ENCODE peak calls at places on chromosomes 7 and 10, in five cellular contexts. H is A549, B is K562, K is GM12878, Q is SK-N-SH. I is an unnamed sample.

GRCh38 chr7:139721417-139721816 is 56.4 kb downstream of the HIPK2 start:
- DNase-seq in Q (no peak), B (no peak), H (no peak), K (no peak), I (peak)

GRCh38 chr7:51471199-51472016 is 154.8 kb upstream of the COBL start:
- DNase-seq in Q (peak), B (no peak), K (no peak), H (no peak), I (no peak)

GRCh38 chr10:23319835-23320234 is 24.8 kb downstream of the C10orf67 start:
- DNase-seq in K (no peak), H (no peak), B (no peak), Q (no peak), I (no peak)

GRCh38 chr7:129203050-129203741 is 14.8 kb downstream of the SMO start:
- DNase-seq in Q (no peak), B (no peak), H (no peak), K (no peak), I (no peak)

GRCh38 chr10:48343106-48343505 is 36.6 kb downstream of the MAPK8 start:
- DNase-seq in K (no peak), Q (no peak), B (no peak), H (no peak), I (no peak)

GRCh38 chr10:124740374-124741280 is 3.6 kb downstream of the FAM53B start:
- DNase-seq in K (no peak), Q (no peak), H (no peak), B (no peak), I (peak)

GRCh38 chr10:87659571-87660483 is at the start of gene PAPSS2:
- DNase-seq in Q (peak), H (peak), K (no peak), B (no peak), I (no peak)

GRCh38 chr7:90625562-90625961 is 29.4 kb downstream of the CDK14 start:
- DNase-seq in K (no peak), Q (peak), B (no peak), H (no peak), I (no peak)

GRCh38 chr7:29854257-29854938 is 48.1 kb downstream of the WIPF3 start:
- DNase-seq in K (no peak), Q (no peak), H (no peak), B (peak), I (no peak)

GRCh38 chr10:99005254-99005653 is 230.4 kb downstream of the HPSE2 start:
- DNase-seq in H (no peak), B (no peak), Q (no peak), K (no peak), I (no peak)

GRCh38 chr10:58706836-58707235 is 194.2 kb downstream of the BICC1 start:
- DNase-seq in H (no peak), Q (no peak), K (no peak), B (no peak), I (no peak)

GRCh38 chr10:133071801-133072595 is 15.7 kb upstream of the ADGRA1 start:
- DNase-seq in B (no peak), H (no peak), Q (peak), K (no peak), I (no peak)

GRCh38 chr7:149431486-149432120 is 29.3 kb downstream of the ZNF777 start:
- DNase-seq in B (no peak), H (no peak), Q (no peak), K (no peak), I (no peak)

GRCh38 chr10:63930584-63930983 is 409.4 kb downstream of the REEP3 start:
- DNase-seq in B (no peak), Q (no peak), K (no peak), H (no peak), I (no peak)

GRCh38 chr10:106500585-106501525 is 663.7 kb downstream of the SORCS1 start:
- DNase-seq in B (no peak), K (no peak), H (no peak), Q (no peak), I (no peak)

GRCh38 chr7:1442355-1443124 is 16.7 kb downstream of the MICALL2 start:
- DNase-seq in Q (no peak), B (no peak), H (no peak), K (no peak), I (no peak)

GRCh38 chr10:17512341-17513001 is 58.1 kb upstream of the ST8SIA6 start:
- DNase-seq in K (no peak), B (peak), H (peak), Q (no peak), I (no peak)

GRCh38 chr10:99337261-99337905 is 8.2 kb downstream of the CNNM1 start:
- DNase-seq in H (peak), K (no peak), B (no peak), Q (peak), I (no peak)

GRCh38 chr7:71787513-71787912 is 624.6 kb downstream of the CALN1 start:
- DNase-seq in H (peak), K (no peak), B (peak), Q (no peak), I (no peak)
- TF ChIP-seq CHD2 in H (no peak), K (no peak), B (no peak), Q (no peak), I (no peak)

GRCh38 chr7:22814261-22815208 is 8.1 kb downstream of the TOMM7 start:
- DNase-seq in B (no peak), K (no peak), Q (no peak), H (peak), I (peak)
- TF ChIP-seq SMC3 in B (no peak), K (no peak), Q (no peak), H (no peak), I (no peak)

DNA sequence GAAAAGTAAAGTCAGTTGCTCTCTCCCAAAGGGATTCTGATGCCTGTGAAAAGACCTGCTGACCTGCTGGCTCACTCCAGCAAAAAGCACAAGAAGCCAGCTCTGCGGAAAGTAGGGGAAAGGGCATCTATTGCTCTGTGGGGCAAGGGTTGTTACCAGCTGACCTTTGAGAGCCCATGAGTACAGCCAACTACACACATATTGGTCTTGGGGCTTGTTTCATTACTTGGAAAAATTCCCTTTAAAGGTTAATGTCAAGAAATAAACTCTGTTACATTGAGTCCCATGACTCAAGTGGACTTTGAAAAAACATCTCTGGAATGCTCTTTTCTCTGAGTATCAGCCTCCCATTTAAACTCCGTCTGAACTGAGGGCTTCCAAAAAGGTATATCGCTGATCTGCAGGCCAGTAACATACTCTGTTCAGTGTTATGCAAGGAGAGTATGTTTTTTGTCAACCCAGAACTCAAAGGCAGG is 53.2 kb downstream of the PANK1 start:
- DNase-seq in H (no peak), K (no peak), B (no peak), Q (no peak), I (no peak)
- TF ChIP-seq CHD2 in H (no peak), K (no peak), B (no peak), Q (no peak), I (no peak)

GRCh38 chr7:111650456-111650999 is 88.2 kb upstream of the IMMP2L start:
- DNase-seq in K (no peak), B (no peak), H (peak), Q (peak), I (peak)
- TF ChIP-seq SMC3 in K (no peak), B (no peak), H (no peak), Q (peak), I (no peak)

DNA sequence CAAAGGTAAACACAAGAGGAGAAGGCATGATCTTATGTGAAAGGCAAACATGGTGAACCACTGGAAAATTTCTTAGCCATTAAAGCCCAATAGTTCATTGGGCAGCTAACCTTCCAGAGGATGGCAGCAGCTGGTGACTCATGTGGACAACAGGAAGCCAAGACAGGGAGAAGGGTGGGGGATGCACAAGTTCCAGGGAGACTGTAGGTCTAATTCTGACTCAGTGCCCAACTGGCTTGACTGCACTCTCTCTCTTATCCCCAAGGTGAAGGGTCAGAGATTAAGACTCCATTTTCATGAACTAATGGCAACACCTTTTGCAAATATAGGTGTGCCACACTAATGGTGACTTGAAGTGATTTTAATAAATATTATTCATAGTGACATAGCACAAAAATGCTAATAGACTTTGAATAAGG is 47.9 kb upstream of the SLC35B4 start:
- DNase-seq in B (no peak), K (no peak), Q (no peak), H (peak), I (peak)
- TF ChIP-seq CHD2 in B (no peak), K (no peak), Q (no peak), H (peak), I (no peak)

DNA sequence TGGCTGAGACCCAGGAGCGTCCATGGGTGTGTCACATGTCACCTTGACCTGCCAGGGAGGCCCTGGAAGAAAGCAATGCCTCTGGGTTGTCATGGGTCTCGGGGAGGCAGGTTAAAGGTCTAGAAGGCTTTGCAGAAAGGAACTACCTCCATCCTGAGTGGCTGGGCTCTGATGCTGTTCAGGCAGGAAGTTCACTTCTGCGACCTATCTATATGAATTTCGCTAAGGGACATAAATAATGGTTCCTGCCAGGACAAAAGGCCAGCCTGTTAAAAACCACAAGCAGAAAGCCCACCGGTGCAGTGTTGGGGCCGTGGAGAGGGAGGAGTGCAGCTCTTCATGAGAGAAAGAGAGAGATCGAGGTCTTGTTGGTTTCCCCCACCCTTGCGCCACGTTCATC is 182.9 kb downstream of the PTPN20 start:
- DNase-seq in Q (no peak), B (no peak), H (no peak), K (no peak), I (no peak)
- TF ChIP-seq SMC3 in Q (no peak), B (no peak), H (no peak), K (no peak), I (no peak)

GRCh38 chr10:30188567-30189253 is 129.3 kb upstream of the JCAD start:
- DNase-seq in K (no peak), Q (no peak), H (no peak), B (no peak), I (no peak)
- TF ChIP-seq CHD2 in K (no peak), Q (no peak), H (no peak), B (no peak), I (no peak)

GRCh38 chr10:86306628-86307278 is 59.8 kb downstream of the GRID1 start:
- DNase-seq in H (no peak), Q (no peak), B (peak), K (no peak), I (peak)
- TF ChIP-seq SMC3 in H (no peak), Q (no peak), B (no peak), K (no peak), I (no peak)

GRCh38 chr10:119426699-119427098 is 115.8 kb downstream of the RGS10 start:
- DNase-seq in H (no peak), Q (no peak), K (no peak), B (no peak), I (no peak)
- TF ChIP-seq CHD2 in H (no peak), Q (no peak), K (no peak), B (no peak), I (no peak)

I was measured in HepG2.